ENCODE peak calls at places on chromosomes 16 and 17, in five cellular contexts. N, G, I, F and W are unnamed samples.

GRCh38 chr17:50935201-50936124 is 69.3 kb upstream of the TOB1 start:
- DNase-seq in G (peak), N (peak), F (no peak), I (no peak), W (no peak)

GRCh38 chr17:21300601-21301571 is 16.4 kb downstream of the MAP2K3 start:
- DNase-seq in I (no peak), G (no peak), F (no peak), N (no peak), W (no peak)

GRCh38 chr16:75909746-75910145 is 183.5 kb upstream of the CPHXL start:
- DNase-seq in I (no peak), F (no peak), N (no peak), G (no peak), W (no peak)

GRCh38 chr17:32323784-32324590 is 18.0 kb downstream of the C17orf75 start:
- DNase-seq in F (peak), G (no peak), N (no peak), I (no peak), W (peak)

GRCh38 chr16:70660672-70661350 is 14.5 kb downstream of the IL34 start:
- DNase-seq in G (no peak), N (no peak), F (no peak), I (no peak), W (no peak)

GRCh38 chr16:69131167-69131748 is 1.1 kb downstream of the CHTF8 start:
- DNase-seq in F (peak), N (no peak), G (no peak), I (no peak), W (no peak)

GRCh38 chr17:44121206-44121605 is 2.2 kb downstream of the HDAC5 start:
- DNase-seq in G (no peak), F (no peak), I (no peak), N (no peak), W (no peak)

GRCh38 chr16:16014329-16015224 is 65.2 kb downstream of the ABCC1 start:
- DNase-seq in N (peak), I (no peak), G (peak), F (peak), W (no peak)

GRCh38 chr17:76384222-76384986 is at the start of gene SPHK1:
- DNase-seq in F (peak), G (peak), I (peak), N (peak), W (peak)

GRCh38 chr17:76382803-76383644 is 1.4 kb upstream of the SPHK1 start:
- DNase-seq in I (no peak), G (no peak), F (peak), N (no peak), W (peak)

GRCh38 chr17:76383645-76384221 is 676 bp upstream of the SPHK1 start:
- DNase-seq in I (no peak), N (no peak), F (peak), G (peak), W (peak)

GRCh38 chr17:76381633-76382304 is 2.6 kb upstream of the SPHK1 start:
- DNase-seq in I (no peak), F (peak), N (no peak), G (no peak), W (no peak)

GRCh38 chr17:76382305-76382802 is 2.1 kb upstream of the SPHK1 start:
- DNase-seq in G (peak), N (no peak), F (peak), I (no peak), W (no peak)
- H3K27ac ChIP-seq in G (peak), N (peak), F (peak), I (peak), W (no peak)

DNA sequence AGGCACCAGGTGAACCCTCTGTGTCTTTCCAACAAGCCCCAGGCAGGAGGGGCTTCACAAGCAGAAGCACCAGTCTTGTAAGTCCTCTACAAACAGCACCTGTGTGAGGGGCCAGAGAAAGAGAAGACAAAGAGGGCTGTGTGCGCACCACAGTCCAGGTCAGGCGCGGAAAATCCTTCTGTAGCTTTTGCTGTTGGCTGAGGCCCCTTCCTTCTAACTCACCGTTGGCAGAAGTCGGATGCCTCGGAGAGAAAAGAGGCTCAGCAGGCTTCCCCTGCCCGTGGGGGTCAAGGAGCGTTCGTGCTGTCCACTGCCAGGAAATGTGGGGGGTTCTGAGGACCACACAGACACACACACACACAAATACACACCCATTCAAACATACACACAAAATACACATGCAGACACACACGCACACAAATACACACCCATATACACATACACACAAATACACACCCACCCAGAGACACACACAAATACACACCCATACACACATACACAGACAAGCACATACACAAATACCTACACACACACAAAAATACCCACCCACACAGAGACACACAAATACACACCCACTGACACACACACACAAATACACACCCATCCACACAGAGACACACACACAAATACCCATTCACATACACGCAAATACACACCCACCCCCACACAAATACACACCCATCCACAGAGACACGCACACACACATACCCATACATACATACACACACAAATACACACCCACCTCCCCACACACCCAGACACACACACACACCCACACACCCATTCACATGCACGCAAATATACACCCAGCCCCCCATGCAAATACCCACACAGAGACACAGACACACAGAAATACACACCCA is 6.8 kb downstream of the ZG16B start:
- DNase-seq in F (no peak), N (no peak), G (no peak), I (no peak), W (no peak)
- H3K27ac ChIP-seq in F (no peak), N (no peak), G (no peak), I (peak), W (no peak)

GRCh38 chr16:4385066-4385788 is 13.6 kb downstream of the VASN start:
- DNase-seq in F (no peak), I (no peak), G (no peak), N (peak), W (no peak)
- H3K27ac ChIP-seq in F (no peak), I (no peak), G (peak), N (peak), W (no peak)

DNA sequence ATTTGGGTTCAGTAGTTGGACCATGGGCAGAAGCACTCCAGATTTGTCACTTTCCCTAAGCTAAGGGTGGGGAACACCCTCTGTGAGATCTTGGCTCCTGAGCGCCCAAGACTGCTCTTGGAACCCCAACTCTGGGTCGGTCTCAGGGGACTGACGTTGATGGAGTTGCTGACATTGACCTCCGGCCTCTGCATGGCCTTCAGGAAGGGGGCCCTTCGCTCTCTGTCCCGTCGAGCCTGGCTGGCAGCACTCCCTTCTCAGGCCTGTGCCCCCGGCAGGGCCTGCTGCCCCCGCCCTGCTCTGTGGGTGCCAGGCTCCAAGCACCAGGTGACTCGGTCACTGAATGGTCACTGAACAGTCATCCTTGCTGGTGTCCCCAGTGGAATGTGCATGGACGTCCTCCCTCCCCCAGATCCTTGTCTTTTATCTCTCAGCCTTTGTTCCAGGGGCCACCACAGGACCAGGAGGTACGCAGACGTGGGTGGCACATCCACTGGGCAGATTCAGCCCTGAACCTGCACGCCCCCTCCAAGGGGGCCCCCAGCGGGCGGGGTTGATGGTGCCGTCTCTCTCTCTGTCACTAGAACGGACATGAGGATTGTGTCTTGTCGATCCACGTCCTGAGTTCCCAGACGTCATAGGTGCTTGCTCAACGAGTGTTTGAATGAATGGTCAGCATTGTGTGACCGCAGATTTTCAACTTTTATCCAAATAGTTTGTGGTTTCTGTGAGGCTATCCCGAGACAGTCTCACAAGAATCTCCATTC is 314.5 kb downstream of the SEC14L1 start:
- DNase-seq in G (peak), N (no peak), F (peak), I (no peak), W (no peak)
- H3K27ac ChIP-seq in G (peak), N (no peak), F (peak), I (no peak), W (peak)

DNA sequence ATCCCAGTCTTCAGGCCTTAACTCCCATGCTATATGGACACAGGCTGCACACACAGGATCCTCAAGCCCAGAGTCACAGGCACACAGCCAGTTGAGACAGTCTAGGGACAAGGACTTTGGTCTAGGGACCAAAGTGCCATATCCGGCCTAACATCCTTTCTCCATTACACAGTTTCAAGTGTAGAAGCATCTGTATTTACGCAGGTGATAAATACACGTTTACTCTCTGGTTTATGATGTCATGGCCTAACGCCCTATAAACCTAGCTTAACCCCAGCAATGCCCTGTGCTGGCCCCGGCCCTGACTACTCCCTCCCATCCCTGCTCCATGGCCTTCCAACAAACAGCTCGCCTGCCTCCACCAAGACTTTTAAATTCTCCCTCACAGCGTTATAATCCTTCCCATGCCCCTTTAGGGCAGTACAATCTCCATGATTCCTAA is 17.1 kb downstream of the CUEDC1 start:
- DNase-seq in F (no peak), G (no peak), I (no peak), N (no peak), W (no peak)
- H3K27ac ChIP-seq in F (no peak), G (peak), I (no peak), N (peak), W (no peak)

DNA sequence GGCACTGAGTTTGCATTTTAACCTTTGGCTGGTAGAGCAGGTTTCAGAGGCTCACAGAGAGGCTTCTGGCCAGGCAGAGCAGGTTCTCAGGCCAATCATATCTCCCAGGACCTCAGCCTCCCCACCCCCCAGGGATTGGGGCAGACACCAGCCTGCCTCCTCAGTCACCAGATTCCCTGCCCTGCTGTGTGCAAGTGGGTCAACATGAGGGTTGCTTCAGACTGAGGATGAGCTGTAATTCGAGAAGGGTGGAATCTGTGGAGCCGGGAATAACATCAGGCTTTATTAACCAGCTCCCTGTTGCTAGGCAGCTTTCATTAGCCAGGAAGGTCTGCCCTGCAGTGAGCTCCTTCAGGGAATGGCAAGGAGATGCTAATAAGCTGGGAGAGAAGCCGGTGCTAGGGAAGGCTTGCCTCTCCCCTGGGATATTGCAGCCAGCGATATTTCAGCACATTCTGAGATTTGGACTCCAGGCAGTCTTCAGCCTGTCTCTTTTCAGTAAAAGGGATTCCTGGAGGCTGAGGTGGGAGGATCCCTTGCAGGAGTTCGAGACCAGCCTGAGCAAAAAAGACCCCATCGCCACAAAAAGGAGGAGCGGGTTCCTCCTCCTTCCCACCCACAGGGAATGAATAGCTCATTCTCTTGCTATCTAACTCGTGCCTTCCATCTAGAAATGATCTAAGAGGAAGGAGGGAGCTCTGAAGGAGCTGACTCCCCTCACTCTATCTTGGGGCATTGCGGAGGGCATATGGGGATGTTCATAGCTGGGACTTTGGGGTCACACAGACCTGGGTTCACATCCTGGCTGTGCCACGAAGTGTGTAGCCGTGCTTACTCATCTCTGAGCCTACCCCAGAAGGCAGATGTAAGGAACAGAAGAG is 10.7 kb downstream of the SGSM2 start:
- DNase-seq in F (peak), G (no peak), N (no peak), I (no peak), W (no peak)
- H3K27ac ChIP-seq in F (peak), G (no peak), N (no peak), I (no peak), W (no peak)

DNA sequence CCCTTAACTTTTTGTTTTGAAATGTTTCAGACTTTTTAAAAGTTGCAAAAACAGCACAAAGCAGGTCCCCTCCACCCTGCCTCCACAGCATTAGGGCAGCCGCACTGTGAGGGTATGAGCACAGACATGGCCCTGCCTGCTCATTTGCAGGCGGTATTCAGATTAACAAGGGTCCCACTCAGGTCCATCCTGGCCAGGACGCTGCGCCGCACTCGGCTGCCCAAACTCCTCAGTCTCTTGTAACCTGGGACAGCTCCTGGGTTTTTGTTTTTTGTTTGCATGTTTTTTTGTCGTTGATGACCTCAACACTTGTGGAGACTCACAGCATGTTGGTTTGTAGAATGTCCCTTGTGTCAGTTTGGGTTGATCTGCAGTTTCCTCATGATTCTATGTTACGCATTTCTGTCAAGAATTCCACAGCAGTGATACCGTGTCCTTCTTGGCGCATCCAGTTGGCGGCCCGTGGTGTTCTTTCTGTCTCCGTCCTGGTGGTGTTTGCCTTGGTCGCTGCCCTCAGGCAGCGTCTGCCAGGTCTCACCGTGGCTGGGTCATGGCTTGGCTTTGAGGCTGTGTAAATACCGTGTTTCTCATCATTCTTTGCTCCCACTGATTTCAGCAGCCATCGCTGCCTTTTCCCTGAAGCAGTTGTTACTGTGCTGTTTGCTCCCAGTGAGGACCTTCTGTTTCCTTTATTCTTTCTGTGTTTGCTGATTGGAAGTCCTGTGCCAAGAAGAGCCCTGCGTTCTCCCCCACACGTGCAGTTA is 18.5 kb downstream of the CRAMP1 start:
- DNase-seq in F (no peak), I (no peak), G (no peak), N (no peak), W (no peak)
- H3K27ac ChIP-seq in F (no peak), I (no peak), G (no peak), N (no peak), W (no peak)

DNA sequence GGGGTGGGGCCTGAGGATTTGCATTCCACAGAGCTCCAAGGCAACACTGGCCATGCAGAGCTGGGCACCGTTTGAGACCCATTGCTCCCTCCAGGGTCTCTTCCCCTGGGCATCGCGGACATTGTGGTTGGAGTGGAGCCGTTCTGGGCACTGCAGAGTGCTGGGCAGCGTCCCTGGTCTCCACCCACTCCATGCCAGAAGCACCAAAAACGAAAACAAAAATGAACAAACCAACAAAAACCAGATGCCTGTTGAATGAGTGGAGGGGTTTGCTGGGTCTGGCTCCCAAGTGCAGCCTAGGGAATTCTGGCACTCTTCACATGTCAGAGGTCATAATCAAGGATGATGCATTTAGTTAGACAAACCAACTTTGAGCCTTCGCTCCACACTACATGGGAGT is 17.9 kb downstream of the WNT9B start:
- DNase-seq in N (no peak), G (no peak), I (no peak), F (no peak), W (no peak)
- H3K27ac ChIP-seq in N (no peak), G (no peak), I (no peak), F (no peak), W (no peak)

GRCh38 chr16:30858829-30859423 is 35.0 kb downstream of the BCL7C start:
- DNase-seq in N (no peak), I (no peak), G (no peak), F (no peak), W (no peak)
- H3K27ac ChIP-seq in N (no peak), I (no peak), G (no peak), F (no peak), W (no peak)

DNA sequence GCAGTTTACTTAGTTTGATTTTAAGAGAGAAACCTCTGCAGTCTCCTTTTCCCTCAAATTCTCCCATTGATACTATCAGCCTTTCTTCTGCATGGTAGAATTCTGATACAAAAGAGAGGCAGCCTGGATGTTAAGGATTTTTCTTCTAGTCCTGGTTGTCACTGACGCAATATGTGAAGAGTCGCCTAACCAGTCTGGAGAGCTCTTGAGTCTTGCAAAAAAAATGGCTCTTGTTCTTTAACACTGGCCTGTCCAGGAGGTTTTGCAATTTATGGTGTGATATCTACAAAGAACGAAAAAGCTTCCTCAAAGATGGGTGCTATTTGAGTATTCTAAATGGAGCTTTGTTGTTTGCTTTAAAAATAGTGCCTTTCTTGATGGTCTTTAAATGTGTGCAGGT is 28.9 kb downstream of the COX10 start:
- DNase-seq in F (no peak), G (no peak), N (no peak), I (no peak), W (no peak)
- H3K27ac ChIP-seq in F (no peak), G (no peak), N (no peak), I (no peak), W (no peak)